ENCODE peak calls at places on chromosomes 6 and 20, in nine cellular contexts. V is Peyer's patch, H is left ventricle myocardium inferior, C is PC-3, F is H9, J is testis, K is AG04450, I is small intestine, B is A549. Z is an unnamed sample.
A peak's percentile ranks its signal among the peaks of the same experiment; 100 is the strongest.

GRCh38 chr20:49896204-49896603 is 19.1 kb downstream of the SPATA2 start:
- DNase-seq in V (no peak), H (no peak), C (no peak), F (no peak), J (no peak), K (no peak), I (no peak), B (no peak), Z (no peak)

GRCh38 chr20:44526129-44526528 is 4.3 kb upstream of the SERINC3 start:
- DNase-seq in V (no peak), H (no peak), C (peak; percentile 67), F (peak; percentile 60), J (no peak), K (no peak), I (no peak), B (peak; percentile 41), Z (no peak)

GRCh38 chr6:144415835-144416237 is 130.7 kb downstream of the UTRN start:
- DNase-seq in V (no peak), H (no peak), C (peak; percentile 85), F (no peak), J (no peak), K (peak; percentile 30), I (no peak), B (peak; percentile 14), Z (no peak)

GRCh38 chr6:16787128-16787685 is 25.9 kb upstream of the ATXN1 start:
- DNase-seq in V (no peak), H (no peak), C (no peak), F (no peak), J (no peak), K (no peak), I (no peak), B (no peak), Z (no peak)

GRCh38 chr20:50916257-50916656 is 15.0 kb downstream of the ADNP start:
- DNase-seq in V (no peak), H (no peak), C (peak; percentile 20), F (no peak), J (no peak), K (no peak), I (peak; percentile 73), B (peak; percentile 26), Z (peak; percentile 11)

GRCh38 chr20:13113731-13114130 is 105.0 kb downstream of the SPTLC3 start:
- DNase-seq in V (no peak), H (no peak), C (no peak), F (no peak), J (no peak), K (no peak), I (no peak), B (no peak), Z (no peak)

GRCh38 chr20:11447371-11448100 is 470.2 kb upstream of the BTBD3 start:
- DNase-seq in V (no peak), H (no peak), C (no peak), F (no peak), J (no peak), K (no peak), I (no peak), B (no peak), Z (peak; percentile 20)

GRCh38 chr6:44058617-44059358 is 68.5 kb downstream of the MRPL14 start:
- DNase-seq in V (peak; percentile 30), H (peak; percentile 77), C (peak; percentile 98), F (no peak), J (peak; percentile 54), K (peak; percentile 97), I (peak; percentile 28), B (peak; percentile 96), Z (no peak)

GRCh38 chr6:75049308-75049707 is 156.5 kb downstream of the COL12A1 start:
- DNase-seq in V (no peak), H (no peak), C (no peak), F (no peak), J (no peak), K (no peak), I (no peak), B (no peak), Z (no peak)

GRCh38 chr20:787827-788226 is 19.5 kb upstream of the SLC52A3 start:
- DNase-seq in V (no peak), H (no peak), C (no peak), F (no peak), J (no peak), K (no peak), I (no peak), B (no peak), Z (no peak)

GRCh38 chr6:106574729-106575458 is 54.4 kb downstream of the RTN4IP1 start:
- DNase-seq in V (no peak), H (no peak), C (peak; percentile 77), F (no peak), J (peak; percentile 18), K (no peak), I (no peak), B (no peak), Z (no peak)

GRCh38 chr6:26165261-26165790 is 78.1 kb downstream of the HFE start:
- DNase-seq in V (no peak), H (no peak), C (no peak), F (no peak), J (no peak), K (no peak), I (no peak), B (no peak), Z (no peak)

GRCh38 chr20:35011589-35012226 is 56.0 kb downstream of the MYH7B start:
- DNase-seq in V (no peak), H (no peak), C (no peak), F (peak; percentile 15), J (no peak), K (no peak), I (no peak), B (no peak), Z (no peak)

GRCh38 chr20:17617868-17618672 is 48.2 kb downstream of the DSTN start:
- DNase-seq in V (peak; percentile 13), H (peak; percentile 14), C (no peak), F (peak; percentile 25), J (no peak), K (no peak), I (no peak), B (no peak), Z (no peak)

GRCh38 chr6:123668965-123669591 is 32.3 kb upstream of the TRDN start:
- DNase-seq in V (no peak), H (no peak), C (no peak), F (no peak), J (no peak), K (no peak), I (no peak), B (no peak), Z (no peak)

GRCh38 chr6:34227656-34228421 is 8.8 kb upstream of the HMGA1 start:
- DNase-seq in V (no peak), H (no peak), C (peak; percentile 80), F (peak; percentile 51), J (no peak), K (no peak), I (no peak), B (no peak), Z (no peak)
- H3K27ac ChIP-seq in V (no peak overlapping the region), H (no peak overlapping the region), C (peak overlapping the region; percentile 51), F (peak overlapping the region; percentile 67), J (no peak overlapping the region), K (no peak overlapping the region), I (no peak overlapping the region), B (no peak overlapping the region), Z (no peak overlapping the region)

GRCh38 chr6:150144294-150144868 is 1.5 kb downstream of the PPP1R14C start:
- DNase-seq in V (no peak), H (no peak), C (peak; percentile 2), F (no peak), J (no peak), K (no peak), I (no peak), B (no peak), Z (no peak)
- H3K27ac ChIP-seq in V (no peak overlapping the region), H (peak overlapping the region; percentile 80), C (no peak overlapping the region), F (no peak overlapping the region), J (no peak overlapping the region), K (no peak overlapping the region), I (no peak overlapping the region), B (no peak overlapping the region), Z (no peak overlapping the region)

DNA sequence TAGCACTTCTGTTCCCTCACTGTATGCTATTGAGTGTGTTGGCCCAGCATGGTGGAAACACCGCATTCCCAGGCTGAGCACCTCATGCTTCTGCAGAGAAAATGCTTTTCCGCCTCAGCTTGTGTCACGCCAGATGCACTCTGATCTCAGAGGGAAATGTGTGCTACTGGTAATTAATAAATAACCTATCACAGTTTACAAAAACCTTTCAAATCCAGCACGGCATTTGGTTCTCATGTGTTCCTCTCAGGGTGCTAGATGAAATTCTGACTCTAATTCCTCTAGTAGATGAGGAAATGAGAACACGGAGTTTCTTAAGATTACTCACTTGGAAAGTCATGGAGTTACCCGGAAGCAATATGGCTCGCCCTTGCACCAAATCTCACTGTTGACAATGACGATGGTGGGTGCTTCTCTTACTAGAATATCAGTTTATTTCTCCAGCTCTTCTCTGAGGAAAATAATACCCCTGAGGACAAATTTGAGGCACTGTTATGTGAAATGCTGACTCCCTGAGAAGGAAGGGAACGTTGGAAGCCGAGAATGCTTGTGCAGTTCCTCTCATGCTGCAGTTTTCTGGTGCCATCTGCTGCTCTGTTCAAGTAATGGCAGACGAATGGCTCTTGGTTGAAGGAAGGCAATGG is 116.6 kb downstream of the RNF144B start:
- DNase-seq in V (peak; percentile 43), H (peak; percentile 20), C (peak; percentile 81), F (peak; percentile 65), J (peak; percentile 76), K (peak; percentile 66), I (peak; percentile 82), B (peak; percentile 76), Z (peak; percentile 76)
- H3K27ac ChIP-seq in V (peak overlapping the region; percentile 23), H (peak overlapping the region; percentile 49), C (peak overlapping the region; percentile 9), F (no peak overlapping the region), J (no peak overlapping the region), K (no peak overlapping the region), I (no peak overlapping the region), B (peak overlapping the region; percentile 67), Z (no peak overlapping the region)

GRCh38 chr20:39619386-39619785 is 657.2 kb downstream of the DHX35 start:
- DNase-seq in V (no peak), H (no peak), C (no peak), F (no peak), J (no peak), K (no peak), I (no peak), B (no peak), Z (no peak)
- H3K27ac ChIP-seq in V (no peak overlapping the region), H (no peak overlapping the region), C (no peak overlapping the region), F (no peak overlapping the region), J (no peak overlapping the region), K (no peak overlapping the region), I (no peak overlapping the region), B (no peak overlapping the region), Z (no peak overlapping the region)

GRCh38 chr20:32190608-32191415 is 16.7 kb downstream of the PLAGL2 start:
- DNase-seq in V (no peak), H (no peak), C (no peak), F (peak; percentile 56), J (no peak), K (no peak), I (peak; percentile 62), B (no peak), Z (peak; percentile 43)
- H3K27ac ChIP-seq in V (peak overlapping the region; percentile 76), H (peak overlapping the region; percentile 83), C (no peak overlapping the region), F (no peak overlapping the region), J (peak overlapping the region; percentile 82), K (peak overlapping the region; percentile 11), I (peak overlapping the region; percentile 78), B (no peak overlapping the region), Z (peak overlapping the region; percentile 96)